ENCODE peak calls at places on chromosomes 1 and 21, in five cellular contexts. S is fibroblast of lung, R is A673, N is endothelial cell of umbilical vein, F is thoracic aorta. E is an unnamed sample.

GRCh38 chr1:12708956-12709555 is 6.9 kb upstream of the AADACL3 start:
- DNase-seq in S (no peak), R (no peak), N (no peak), F (no peak), E (no peak)

GRCh38 chr1:8711161-8711560 is 106.3 kb downstream of the RERE start:
- DNase-seq in S (peak; percentile 39), R (no peak), N (peak; percentile 42), F (no peak), E (no peak)

GRCh38 chr1:55684131-55684650 is 469.0 kb upstream of the USP24 start:
- DNase-seq in S (no peak), R (no peak), N (peak; percentile 86), F (no peak), E (no peak)

GRCh38 chr1:212675675-212676074 is 24.0 kb downstream of the BATF3 start:
- DNase-seq in S (no peak), R (no peak), N (no peak), F (no peak), E (no peak)

GRCh38 chr1:231272880-231273279 is 31.9 kb downstream of the GNPAT start:
- DNase-seq in S (peak; percentile 65), R (no peak), N (peak; percentile 85), F (no peak), E (no peak)

GRCh38 chr1:211687462-211688215 is 12.2 kb upstream of the NEK2 start:
- DNase-seq in S (no peak), R (no peak), N (no peak), F (no peak), E (no peak)

GRCh38 chr1:940121-941026 is 16.7 kb downstream of the SAMD11 start:
- DNase-seq in S (peak; percentile 77), R (peak; percentile 93), N (peak; percentile 28), F (no peak), E (peak; percentile 95)

GRCh38 chr1:183272390-183272801 is 86.3 kb downstream of the LAMC2 start:
- DNase-seq in S (peak; percentile 96), R (no peak), N (peak; percentile 59), F (no peak), E (no peak)

GRCh38 chr21:45989355-45990048 is 7.9 kb downstream of the COL6A1 start:
- DNase-seq in S (no peak), R (no peak), N (no peak), F (peak; percentile 1), E (peak; percentile 63)

GRCh38 chr1:153790282-153790995 is 15.2 kb downstream of the SLC27A3 start:
- DNase-seq in S (peak; percentile 65), R (no peak), N (peak; percentile 85), F (no peak), E (peak; percentile 36)

GRCh38 chr21:29056538-29057050 is 16.9 kb downstream of the CCT8 start:
- DNase-seq in S (peak; percentile 35), R (no peak), N (no peak), F (no peak), E (no peak)

GRCh38 chr1:9292361-9293240 is at the start of gene SPSB1:
- DNase-seq in S (peak; percentile 77), R (peak; percentile 90), N (peak; percentile 79), F (peak; percentile 43), E (peak; percentile 94)

GRCh38 chr1:221788466-221788865 is 46.6 kb upstream of the DUSP10 start:
- DNase-seq in S (no peak), R (no peak), N (no peak), F (no peak), E (no peak)

GRCh38 chr21:34986561-34987533 is 62.3 kb downstream of the RUNX1 start:
- DNase-seq in S (peak; percentile 98), R (no peak), N (no peak), F (no peak), E (peak; percentile 32)

GRCh38 chr1:23593556-23594148 is 34.4 kb upstream of the ID3 start:
- DNase-seq in S (peak; percentile 63), R (no peak), N (no peak), F (no peak), E (peak; percentile 48)

GRCh38 chr1:89821322-89822108 is 683 bp downstream of the LRRC8D start:
- DNase-seq in S (peak; percentile 48), R (peak; percentile 59), N (peak; percentile 31), F (no peak), E (peak; percentile 89)

GRCh38 chr1:245096330-245097066 is 58.3 kb upstream of the KIF26B start:
- DNase-seq in S (no peak), R (no peak), N (no peak), F (no peak), E (no peak)

GRCh38 chr1:30735124-30735523 is 11.7 kb upstream of the MATN1 start:
- DNase-seq in S (no peak), R (no peak), N (no peak), F (no peak), E (no peak)

GRCh38 chr1:6447016-6447817 is 18.8 kb downstream of the TNFRSF25 start:
- DNase-seq in S (no peak), R (no peak), N (no peak), F (no peak), E (peak; percentile 89)

GRCh38 chr1:46053734-46054133 is 78.7 kb downstream of the PIK3R3 start:
- DNase-seq in S (no peak), R (no peak), N (no peak), F (no peak), E (no peak)

GRCh38 chr1:223659711-223660110 is 5.8 kb downstream of the CAPN8 start:
- DNase-seq in S (no peak), R (no peak), N (no peak), F (no peak), E (no peak)

GRCh38 chr1:2229921-2230700 is 2.0 kb downstream of the SKI start:
- DNase-seq in S (peak; percentile 65), R (peak; percentile 54), N (peak; percentile 52), F (no peak), E (no peak)

GRCh38 chr1:83857108-83857507 is 141.8 kb downstream of the TTLL7 start:
- DNase-seq in S (peak; percentile 24), R (peak; percentile 36), N (peak; percentile 24), F (no peak), E (no peak)

GRCh38 chr1:162695687-162696086 is 63.4 kb downstream of the DDR2 start:
- DNase-seq in S (no peak), R (no peak), N (no peak), F (no peak), E (no peak)

GRCh38 chr21:35179990-35180557 is 131.0 kb upstream of the RUNX1 start:
- DNase-seq in S (peak; percentile 96), R (no peak), N (no peak), F (no peak), E (no peak)

GRCh38 chr1:43445618-43446387 is 7.9 kb downstream of the HYI start:
- DNase-seq in S (no peak), R (no peak), N (no peak), F (no peak), E (no peak)

GRCh38 chr1:208499601-208500000 is 255.4 kb upstream of the PLXNA2 start:
- DNase-seq in S (no peak), R (no peak), N (peak; percentile 12), F (no peak), E (no peak)

GRCh38 chr1:217052196-217052595 is 329.0 kb upstream of the ESRRG start:
- DNase-seq in S (no peak), R (no peak), N (no peak), F (no peak), E (no peak)

GRCh38 chr21:26572668-26573381 is at the start of gene CYYR1:
- DNase-seq in S (peak; percentile 29), R (peak; percentile 88), N (peak; percentile 62), F (no peak), E (peak; percentile 79)
- H3K4me3 ChIP-seq in S (no peak within 1 kb of the TSS), R (peak within 1 kb of the TSS; percentile 76), N (peak within 1 kb of the TSS; percentile 74), F (peak within 1 kb of the TSS; percentile 69), E (peak within 1 kb of the TSS; percentile 84)

GRCh38 chr1:44644806-44645205 is 29.5 kb downstream of the TMEM53 start:
- DNase-seq in S (no peak), R (no peak), N (no peak), F (no peak), E (no peak)

GRCh38 chr1:44646276-44646675 is 28.0 kb downstream of the TMEM53 start:
- DNase-seq in S (peak; percentile 62), R (no peak), N (no peak), F (no peak), E (no peak)

GRCh38 chr1:44643721-44644330 is 30.5 kb downstream of the TMEM53 start:
- DNase-seq in S (peak; percentile 33), R (no peak), N (no peak), F (no peak), E (no peak)

GRCh38 chr1:44646711-44647110 is 27.6 kb downstream of the TMEM53 start:
- DNase-seq in S (no peak), R (no peak), N (no peak), F (no peak), E (no peak)

DNA sequence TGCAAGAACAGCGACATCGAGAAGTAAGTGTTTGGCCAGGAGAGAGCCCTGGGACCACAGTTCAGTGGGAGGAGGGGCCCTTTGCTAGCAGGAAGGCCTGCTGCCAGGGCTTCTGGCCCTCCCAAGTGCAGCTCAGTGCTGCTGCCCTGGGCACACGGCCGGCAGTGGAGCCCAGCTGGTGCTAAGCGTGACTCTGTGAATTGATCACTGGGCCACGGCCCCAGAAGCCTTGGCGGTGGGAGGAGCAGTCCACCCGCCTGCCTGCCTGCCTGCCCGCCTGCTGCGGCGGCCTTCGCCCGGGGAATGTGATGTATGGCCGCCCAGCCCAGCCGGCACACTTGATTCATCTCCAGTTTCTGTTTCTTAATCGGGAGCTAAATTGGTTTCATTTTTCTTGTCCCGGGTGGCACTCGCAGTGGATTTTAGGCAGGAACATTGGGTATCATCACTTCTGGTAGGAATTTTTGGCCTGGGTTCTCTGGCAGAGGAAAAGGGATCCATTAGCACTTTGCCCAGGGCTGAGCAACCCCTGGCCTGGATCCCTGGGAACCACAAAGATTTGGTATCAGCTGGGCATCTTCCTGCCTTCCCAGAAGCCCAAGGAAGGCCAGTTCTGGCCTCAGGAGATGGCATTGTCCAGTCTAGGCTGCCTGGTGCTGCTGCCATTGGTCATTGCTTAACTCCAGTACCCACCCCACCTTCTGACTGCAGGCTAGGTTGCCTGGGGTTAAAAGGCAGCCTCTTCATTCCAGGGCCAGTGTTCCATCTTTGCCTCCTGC is 28.6 kb downstream of the TMEM53 start:
- DNase-seq in S (peak; percentile 68), R (no peak), N (no peak), F (peak; percentile 38), E (no peak)
- H3K36me3 ChIP-seq in S (peaks cover 28% of the 10 kb centered on the region), R (peaks cover 52% of the 10 kb centered on the region), N (no peaks in the 10 kb centered on the region), F (peaks cover 28% of the 10 kb centered on the region), E (peaks cover 51% of the 10 kb centered on the region)

GRCh38 chr21:15076730-15077129 is 11.9 kb upstream of the NRIP1 start:
- DNase-seq in S (no peak), R (no peak), N (no peak), F (no peak), E (no peak)
- H3K27me3 ChIP-seq in S (no peaks in the 10 kb centered on the region), R (no peaks in the 10 kb centered on the region), N (no peaks in the 10 kb centered on the region), F (no peaks in the 10 kb centered on the region), E (no peaks in the 10 kb centered on the region)

DNA sequence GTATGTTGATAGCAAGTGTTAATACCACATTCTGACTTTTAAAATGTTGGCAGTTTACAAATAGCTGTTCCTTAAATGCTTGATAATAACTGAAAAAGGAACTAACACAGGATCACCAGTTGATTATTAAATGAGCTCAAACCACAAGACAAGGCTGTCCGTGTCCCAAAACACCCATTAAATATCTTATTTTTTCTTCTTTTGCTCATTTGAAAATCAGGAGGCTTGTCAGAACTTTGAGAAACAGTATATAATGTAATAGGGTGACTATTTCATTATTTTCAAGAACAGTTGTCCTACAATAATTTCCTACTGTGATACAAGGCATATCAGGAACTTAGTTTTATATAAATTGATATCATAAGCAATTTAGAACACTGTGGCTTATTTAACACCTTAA is 2.7 kb downstream of the CDKN2C start:
- DNase-seq in S (no peak), R (no peak), N (no peak), F (no peak), E (no peak)
- H3K4me3 ChIP-seq in S (peak overlapping the region; percentile 16), R (peak overlapping the region; percentile 92), N (no peak overlapping the region), F (peak overlapping the region; percentile 45), E (no peak overlapping the region)